ENCODE peak calls at places on chromosomes 11 and 22, in five cellular contexts. P is ovary; O is CD4-positive, CD25-positive, alpha-beta regulatory T cell; S is iPS-NIHi11; W is myocyte. D is an unnamed sample.

GRCh38 chr11:70675697-70676374 is 277.5 kb downstream of the CTTN start:
- DNase-seq in P (no peak), O (no peak), S (no peak), W (peak), D (no peak)

GRCh38 chr22:27075028-27075678 is 417.8 kb downstream of the MIAT start:
- DNase-seq in P (no peak), O (no peak), S (peak), W (peak), D (no peak)

GRCh38 chr11:78138694-78139421 is 568 bp downstream of the ALG8 start:
- DNase-seq in P (no peak), O (peak), S (peak), W (peak), D (peak)

GRCh38 chr11:93662177-93662575 is 694 bp downstream of the CEP295 start:
- DNase-seq in P (no peak), O (no peak), S (no peak), W (no peak), D (no peak)

GRCh38 chr22:20237480-20238440 is 30.4 kb downstream of the RTN4R start:
- DNase-seq in P (peak), O (peak), S (no peak), W (no peak), D (peak)

GRCh38 chr11:115929618-115930129 is 425.5 kb upstream of the CADM1 start:
- DNase-seq in P (no peak), O (no peak), S (no peak), W (no peak), D (no peak)

GRCh38 chr11:122872046-122872445 is 10.5 kb upstream of the JHY start:
- DNase-seq in P (no peak), O (no peak), S (no peak), W (no peak), D (no peak)

GRCh38 chr11:61828629-61829407 is 718 bp downstream of the FADS2 start:
- DNase-seq in P (peak), O (peak), S (peak), W (peak), D (peak)

GRCh38 chr11:2519879-2520735 is 75.3 kb downstream of the KCNQ1 start:
- DNase-seq in P (no peak), O (no peak), S (peak), W (no peak), D (peak)

GRCh38 chr11:64643927-64644326 is 52.9 kb downstream of the SLC22A12 start:
- DNase-seq in P (no peak), O (no peak), S (no peak), W (no peak), D (no peak)

GRCh38 chr22:17213976-17214375 is 5.3 kb downstream of the ADA2 start:
- DNase-seq in P (no peak), O (peak), S (peak), W (peak), D (no peak)

GRCh38 chr11:36069576-36070214 is 125.8 kb downstream of the LDLRAD3 start:
- DNase-seq in P (no peak), O (no peak), S (peak), W (no peak), D (no peak)

GRCh38 chr11:721913-722811 is 16.1 kb downstream of the EPS8L2 start:
- DNase-seq in P (no peak), O (peak), S (peak), W (no peak), D (peak)

GRCh38 chr11:129557421-129557820 is 181.8 kb downstream of the BARX2 start:
- DNase-seq in P (no peak), O (no peak), S (no peak), W (no peak), D (no peak)

GRCh38 chr11:107612445-107612844 is 21.5 kb downstream of the ELMOD1 start:
- DNase-seq in P (no peak), O (no peak), S (no peak), W (no peak), D (no peak)

GRCh38 chr22:40526960-40527359 is 109.6 kb downstream of the MRTFA start:
- DNase-seq in P (no peak), O (no peak), S (no peak), W (no peak), D (no peak)

GRCh38 chr22:43542681-43543521 is 131.1 kb downstream of the MPPED1 start:
- DNase-seq in P (no peak), O (no peak), S (no peak), W (no peak), D (no peak)

GRCh38 chr11:27158763-27159679 is 118.4 kb downstream of the BBOX1 start:
- DNase-seq in P (peak), O (peak), S (peak), W (peak), D (no peak)

GRCh38 chr22:20565079-20565734 is 57.8 kb downstream of the MED15 start:
- DNase-seq in P (no peak), O (no peak), S (no peak), W (no peak), D (no peak)

GRCh38 chr11:77213589-77214428 is 85.8 kb downstream of the MYO7A start:
- DNase-seq in P (peak), O (no peak), S (no peak), W (no peak), D (no peak)

GRCh38 chr11:117976445-117976844 is 9.7 kb upstream of the IL10RA start:
- DNase-seq in P (no peak), O (no peak), S (no peak), W (no peak), D (no peak)

GRCh38 chr11:107999759-108000455 is 8.8 kb upstream of the CUL5 start:
- DNase-seq in P (no peak), O (peak), S (peak), W (peak), D (no peak)